ENCODE peak calls at places on chromosomes 12 and 14, in seven cellular contexts. One of them, this sample, is unnamed.

GRCh38 chr12:13374783-13375182 is 178.3 kb downstream of the EMP1 start:
- DNase-seq in PC-9: no peak
- DNase-seq in MM.1S: no peak
- DNase-seq in hepatocyte: no peak
- DNase-seq in mammary epithelial cell: no peak
- DNase-seq in fibroblast of lung: no peak
- DNase-seq in GM23248: no peak
- DNase-seq in this sample: no peak

GRCh38 chr14:58060077-58060476 is 91.9 kb downstream of the ARMH4 start:
- DNase-seq in PC-9: no peak
- DNase-seq in MM.1S: no peak
- DNase-seq in hepatocyte: no peak
- DNase-seq in mammary epithelial cell: peak; percentile 28
- DNase-seq in fibroblast of lung: no peak
- DNase-seq in GM23248: peak; percentile 26
- DNase-seq in this sample: no peak

GRCh38 chr12:122944588-122944987 is 21.7 kb downstream of the ABCB9 start:
- DNase-seq in PC-9: peak; percentile 68
- DNase-seq in MM.1S: no peak
- DNase-seq in hepatocyte: no peak
- DNase-seq in mammary epithelial cell: peak; percentile 97
- DNase-seq in fibroblast of lung: peak; percentile 49
- DNase-seq in GM23248: peak; percentile 64
- DNase-seq in this sample: peak; percentile 94

GRCh38 chr14:55129428-55130193 is 559 bp downstream of the LGALS3 start:
- DNase-seq in PC-9: peak; percentile 57
- DNase-seq in MM.1S: peak; percentile 7
- DNase-seq in hepatocyte: peak; percentile 72
- DNase-seq in mammary epithelial cell: peak; percentile 70
- DNase-seq in fibroblast of lung: peak; percentile 59
- DNase-seq in GM23248: peak; percentile 93
- DNase-seq in this sample: no peak

GRCh38 chr14:63510538-63510937 is 32.6 kb downstream of the PPP2R5E start:
- DNase-seq in PC-9: no peak
- DNase-seq in MM.1S: no peak
- DNase-seq in hepatocyte: no peak
- DNase-seq in mammary epithelial cell: no peak
- DNase-seq in fibroblast of lung: peak; percentile 64
- DNase-seq in GM23248: no peak
- DNase-seq in this sample: no peak

GRCh38 chr14:60760648-60761364 is 26.2 kb downstream of the MNAT1 start:
- DNase-seq in PC-9: peak; percentile 42
- DNase-seq in MM.1S: no peak
- DNase-seq in hepatocyte: peak; percentile 14
- DNase-seq in mammary epithelial cell: peak; percentile 87
- DNase-seq in fibroblast of lung: no peak
- DNase-seq in GM23248: no peak
- DNase-seq in this sample: peak; percentile 78

GRCh38 chr12:27305673-27306504 is 26.7 kb upstream of the BMAL2 start:
- DNase-seq in PC-9: no peak
- DNase-seq in MM.1S: peak; percentile 60
- DNase-seq in hepatocyte: peak; percentile 52
- DNase-seq in mammary epithelial cell: no peak
- DNase-seq in fibroblast of lung: peak; percentile 78
- DNase-seq in GM23248: peak; percentile 68
- DNase-seq in this sample: no peak

GRCh38 chr14:51289169-51289568 is 49.1 kb downstream of the TMX1 start:
- DNase-seq in PC-9: no peak
- DNase-seq in MM.1S: no peak
- DNase-seq in hepatocyte: no peak
- DNase-seq in mammary epithelial cell: no peak
- DNase-seq in fibroblast of lung: no peak
- DNase-seq in GM23248: no peak
- DNase-seq in this sample: no peak

GRCh38 chr12:4274960-4275868 is 1.7 kb downstream of the CCND2 start:
- DNase-seq in PC-9: no peak
- DNase-seq in MM.1S: no peak
- DNase-seq in hepatocyte: peak; percentile 53
- DNase-seq in mammary epithelial cell: peak; percentile 65
- DNase-seq in fibroblast of lung: peak; percentile 50
- DNase-seq in GM23248: peak; percentile 57
- DNase-seq in this sample: no peak

GRCh38 chr14:73662439-73663056 is 17.8 kb downstream of the DNAL1 start:
- DNase-seq in PC-9: peak; percentile 66
- DNase-seq in MM.1S: no peak
- DNase-seq in hepatocyte: peak; percentile 68
- DNase-seq in mammary epithelial cell: peak; percentile 95
- DNase-seq in fibroblast of lung: peak; percentile 94
- DNase-seq in GM23248: peak; percentile 96
- DNase-seq in this sample: peak; percentile 80

GRCh38 chr12:60148831-60149230 is 553.0 kb downstream of the SLC16A7 start:
- DNase-seq in PC-9: no peak
- DNase-seq in MM.1S: no peak
- DNase-seq in hepatocyte: no peak
- DNase-seq in mammary epithelial cell: peak; percentile 92
- DNase-seq in fibroblast of lung: peak; percentile 81
- DNase-seq in GM23248: peak; percentile 93
- DNase-seq in this sample: peak; percentile 50

GRCh38 chr14:35988972-35989690 is 163.0 kb downstream of the BRMS1L start:
- DNase-seq in PC-9: peak; percentile 0
- DNase-seq in MM.1S: no peak
- DNase-seq in hepatocyte: no peak
- DNase-seq in mammary epithelial cell: peak; percentile 31
- DNase-seq in fibroblast of lung: no peak
- DNase-seq in GM23248: no peak
- DNase-seq in this sample: no peak

GRCh38 chr12:104372048-104372720 is 68.6 kb downstream of the EID3 start:
- DNase-seq in PC-9: no peak
- DNase-seq in MM.1S: no peak
- DNase-seq in hepatocyte: no peak
- DNase-seq in mammary epithelial cell: no peak
- DNase-seq in fibroblast of lung: no peak
- DNase-seq in GM23248: no peak
- DNase-seq in this sample: no peak

GRCh38 chr12:58068706-58069105 is 127.3 kb downstream of the ATP23 start:
- DNase-seq in PC-9: no peak
- DNase-seq in MM.1S: no peak
- DNase-seq in hepatocyte: no peak
- DNase-seq in mammary epithelial cell: no peak
- DNase-seq in fibroblast of lung: no peak
- DNase-seq in GM23248: no peak
- DNase-seq in this sample: no peak

GRCh38 chr12:122275459-122275858 is 9.2 kb upstream of the VPS33A start:
- DNase-seq in PC-9: no peak
- DNase-seq in MM.1S: no peak
- DNase-seq in hepatocyte: no peak
- DNase-seq in mammary epithelial cell: no peak
- DNase-seq in fibroblast of lung: no peak
- DNase-seq in GM23248: no peak
- DNase-seq in this sample: no peak

GRCh38 chr14:46054526-46054925 is 597.1 kb downstream of the RPL10L start:
- DNase-seq in PC-9: no peak
- DNase-seq in MM.1S: no peak
- DNase-seq in hepatocyte: no peak
- DNase-seq in mammary epithelial cell: peak; percentile 68
- DNase-seq in fibroblast of lung: peak; percentile 72
- DNase-seq in GM23248: peak; percentile 91
- DNase-seq in this sample: peak; percentile 33

GRCh38 chr14:69880051-69880487 is 853 bp downstream of the SMOC1 start:
- DNase-seq in PC-9: no peak
- DNase-seq in MM.1S: peak; percentile 16
- DNase-seq in hepatocyte: peak; percentile 28
- DNase-seq in mammary epithelial cell: peak; percentile 27
- DNase-seq in fibroblast of lung: peak; percentile 33
- DNase-seq in GM23248: peak; percentile 27
- DNase-seq in this sample: no peak

GRCh38 chr12:18158774-18159557 is 69.0 kb upstream of the RERGL start:
- DNase-seq in PC-9: peak; percentile 27
- DNase-seq in MM.1S: peak; percentile 64
- DNase-seq in hepatocyte: peak; percentile 55
- DNase-seq in mammary epithelial cell: peak; percentile 26
- DNase-seq in fibroblast of lung: peak; percentile 47
- DNase-seq in GM23248: peak; percentile 65
- DNase-seq in this sample: no peak

GRCh38 chr12:68641138-68641537 is 30.4 kb downstream of the RAP1B start:
- DNase-seq in PC-9: no peak
- DNase-seq in MM.1S: peak; percentile 94
- DNase-seq in hepatocyte: no peak
- DNase-seq in mammary epithelial cell: peak; percentile 28
- DNase-seq in fibroblast of lung: no peak
- DNase-seq in GM23248: no peak
- DNase-seq in this sample: no peak

GRCh38 chr12:57715786-57716185 is 21.9 kb downstream of the OS9 start:
- DNase-seq in PC-9: no peak
- DNase-seq in MM.1S: no peak
- DNase-seq in hepatocyte: no peak
- DNase-seq in mammary epithelial cell: no peak
- DNase-seq in fibroblast of lung: no peak
- DNase-seq in GM23248: no peak
- DNase-seq in this sample: no peak

GRCh38 chr14:37939442-37940028 is 268.2 kb upstream of the SSTR1 start:
- DNase-seq in PC-9: no peak
- DNase-seq in MM.1S: no peak
- DNase-seq in hepatocyte: no peak
- DNase-seq in mammary epithelial cell: no peak
- DNase-seq in fibroblast of lung: no peak
- DNase-seq in GM23248: no peak
- DNase-seq in this sample: no peak

GRCh38 chr14:77245820-77246219 is 25.2 kb downstream of the NGB start:
- DNase-seq in PC-9: no peak
- DNase-seq in MM.1S: no peak
- DNase-seq in hepatocyte: no peak
- DNase-seq in mammary epithelial cell: no peak
- DNase-seq in fibroblast of lung: no peak
- DNase-seq in GM23248: no peak
- DNase-seq in this sample: no peak
- TF ChIP-seq EZH2 in PC-9: no peak
- TF ChIP-seq EZH2 in MM.1S: no peak
- TF ChIP-seq EZH2 in hepatocyte: no peak
- TF ChIP-seq EZH2 in mammary epithelial cell: no peak
- TF ChIP-seq EZH2 in fibroblast of lung: no peak
- TF ChIP-seq EZH2 in GM23248: no peak
- TF ChIP-seq EZH2 in this sample: no peak

GRCh38 chr14:71361874-71362273 is 454.6 kb downstream of the PCNX1 start:
- DNase-seq in PC-9: no peak
- DNase-seq in MM.1S: no peak
- DNase-seq in hepatocyte: no peak
- DNase-seq in mammary epithelial cell: no peak
- DNase-seq in fibroblast of lung: no peak
- DNase-seq in GM23248: no peak
- DNase-seq in this sample: no peak

GRCh38 chr14:71361335-71361734 is 454.1 kb downstream of the PCNX1 start:
- DNase-seq in PC-9: peak; percentile 4
- DNase-seq in MM.1S: no peak
- DNase-seq in hepatocyte: no peak
- DNase-seq in mammary epithelial cell: peak; percentile 37
- DNase-seq in fibroblast of lung: no peak
- DNase-seq in GM23248: peak; percentile 56
- DNase-seq in this sample: no peak

GRCh38 chr14:71362920-71363584 is 455.8 kb downstream of the PCNX1 start:
- DNase-seq in PC-9: no peak
- DNase-seq in MM.1S: no peak
- DNase-seq in hepatocyte: no peak
- DNase-seq in mammary epithelial cell: peak; percentile 29
- DNase-seq in fibroblast of lung: peak; percentile 88
- DNase-seq in GM23248: peak; percentile 78
- DNase-seq in this sample: no peak

GRCh38 chr14:71363961-71364360 is 456.7 kb downstream of the PCNX1 start:
- DNase-seq in PC-9: no peak
- DNase-seq in MM.1S: no peak
- DNase-seq in hepatocyte: peak; percentile 14
- DNase-seq in mammary epithelial cell: no peak
- DNase-seq in fibroblast of lung: peak; percentile 92
- DNase-seq in GM23248: peak; percentile 73
- DNase-seq in this sample: no peak

GRCh38 chr14:71362282-71362681 is 455.0 kb downstream of the PCNX1 start:
- DNase-seq in PC-9: no peak
- DNase-seq in MM.1S: no peak
- DNase-seq in hepatocyte: no peak
- DNase-seq in mammary epithelial cell: no peak
- DNase-seq in fibroblast of lung: no peak
- DNase-seq in GM23248: no peak
- DNase-seq in this sample: no peak
- H3K4me1 ChIP-seq in PC-9: peaks cover 14% of the 10 kb centered on the region
- H3K4me1 ChIP-seq in MM.1S: no peaks in the 10 kb centered on the region
- H3K4me1 ChIP-seq in hepatocyte: peaks cover 31% of the 10 kb centered on the region
- H3K4me1 ChIP-seq in mammary epithelial cell: peaks cover 22% of the 10 kb centered on the region
- H3K4me1 ChIP-seq in fibroblast of lung: peaks cover 2% of the 10 kb centered on the region
- H3K4me1 ChIP-seq in GM23248: peaks cover 40% of the 10 kb centered on the region
- H3K4me1 ChIP-seq in this sample: peaks cover 31% of the 10 kb centered on the region

DNA sequence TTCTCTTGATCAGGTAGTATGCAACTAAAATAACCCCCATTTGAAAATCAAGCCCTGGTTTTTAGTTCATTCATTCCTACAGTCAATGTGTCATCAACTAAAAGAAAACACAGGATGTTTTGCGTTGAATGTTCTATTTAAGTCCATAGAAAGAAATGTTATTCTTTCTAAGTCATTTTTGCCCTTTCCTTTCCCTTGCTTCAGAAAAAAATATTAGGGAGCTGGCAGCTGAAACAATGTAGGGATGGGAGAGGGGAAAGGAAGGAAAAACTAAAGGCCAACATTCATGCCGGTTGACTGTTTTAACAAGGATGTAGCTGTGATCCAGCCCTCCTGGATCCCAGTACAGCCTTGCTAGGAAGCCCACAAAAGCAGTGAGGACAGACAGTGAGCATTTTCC is 155.1 kb downstream of the BTG1 start:
- DNase-seq in PC-9: no peak
- DNase-seq in MM.1S: no peak
- DNase-seq in hepatocyte: no peak
- DNase-seq in mammary epithelial cell: no peak
- DNase-seq in fibroblast of lung: peak; percentile 29
- DNase-seq in GM23248: no peak
- DNase-seq in this sample: no peak
- H2AFZ ChIP-seq in PC-9: no peak overlapping the region
- H2AFZ ChIP-seq in MM.1S: no peak overlapping the region
- H2AFZ ChIP-seq in hepatocyte: no peak overlapping the region
- H2AFZ ChIP-seq in mammary epithelial cell: no peak overlapping the region
- H2AFZ ChIP-seq in fibroblast of lung: no peak overlapping the region
- H2AFZ ChIP-seq in GM23248: peak overlapping the region; percentile 46
- H2AFZ ChIP-seq in this sample: no peak overlapping the region

DNA sequence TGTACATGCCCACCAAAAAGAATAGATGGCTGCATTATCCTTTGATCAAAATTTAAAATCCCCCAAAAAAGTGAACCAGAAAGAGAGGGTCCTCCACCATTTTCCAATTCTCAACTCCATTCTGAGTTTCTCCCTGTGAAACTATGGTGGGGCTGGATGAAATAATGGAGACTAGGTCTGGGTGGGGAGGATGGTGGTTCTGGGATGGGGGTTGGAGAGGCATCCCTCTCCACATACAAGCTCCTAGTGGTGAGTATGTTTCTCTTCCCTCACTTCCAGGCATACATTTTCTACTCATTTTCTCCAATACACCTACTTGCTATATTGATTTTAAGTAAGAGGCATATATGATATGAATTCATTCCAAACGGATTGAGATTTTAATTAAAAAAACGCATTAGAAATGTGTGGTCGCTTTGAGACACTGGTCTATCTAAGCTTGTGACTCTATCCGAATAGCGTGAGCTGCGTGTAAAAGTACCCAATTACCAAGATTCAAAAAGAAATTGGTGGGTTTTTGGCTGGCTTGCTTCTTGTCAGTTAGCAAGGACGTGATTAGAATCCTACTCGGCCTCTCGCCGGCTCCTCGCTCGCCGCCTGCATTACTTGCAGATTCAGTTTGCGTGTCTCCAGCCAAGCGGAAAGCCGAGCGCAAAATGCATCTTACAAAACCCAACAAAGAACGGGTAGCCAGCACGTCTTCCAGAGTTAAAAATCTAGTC is 3.5 kb downstream of the ASCL1 start:
- DNase-seq in PC-9: no peak
- DNase-seq in MM.1S: no peak
- DNase-seq in hepatocyte: no peak
- DNase-seq in mammary epithelial cell: no peak
- DNase-seq in fibroblast of lung: no peak
- DNase-seq in GM23248: no peak
- DNase-seq in this sample: no peak
- TF ChIP-seq EZH2 in PC-9: no peak
- TF ChIP-seq EZH2 in MM.1S: no peak
- TF ChIP-seq EZH2 in hepatocyte: peak; percentile 1
- TF ChIP-seq EZH2 in mammary epithelial cell: no peak
- TF ChIP-seq EZH2 in fibroblast of lung: no peak
- TF ChIP-seq EZH2 in GM23248: no peak
- TF ChIP-seq EZH2 in this sample: no peak